ENCODE peak calls at places on chromosomes 11 and 22, in five cellular contexts. I, Z, P, L and A are unnamed samples.

GRCh38 chr11:57567210-57567511 is 311 bp downstream of the UBE2L6 start:
- DNase-seq in I (no peak), Z (no peak), P (no peak), L (no peak), A (no peak)

GRCh38 chr22:27596133-27596905 is 205.2 kb downstream of the MN1 start:
- DNase-seq in I (no peak), Z (no peak), P (no peak), L (no peak), A (no peak)

GRCh38 chr11:78310500-78310909 is 107.1 kb downstream of the GAB2 start:
- DNase-seq in I (peak; percentile 88), Z (peak; percentile 77), P (no peak), L (no peak), A (no peak)

GRCh38 chr11:2775626-2776350 is 76.0 kb upstream of the KCNQ1OT1 start:
- DNase-seq in I (no peak), Z (no peak), P (no peak), L (no peak), A (no peak)

GRCh38 chr11:124898711-124899110 is 1.0 kb upstream of the ROBO4 start:
- DNase-seq in I (no peak), Z (peak; percentile 44), P (no peak), L (peak; percentile 20), A (no peak)

GRCh38 chr22:21727768-21728167 is 7.8 kb downstream of the YPEL1 start:
- DNase-seq in I (no peak), Z (no peak), P (no peak), L (no peak), A (no peak)

GRCh38 chr22:25201557-25202273 is 2.1 kb downstream of the CRYBB3 start:
- DNase-seq in I (no peak), Z (no peak), P (no peak), L (no peak), A (no peak)

GRCh38 chr22:44941176-44941575 is 68.6 kb downstream of the PHF21B start:
- DNase-seq in I (no peak), Z (no peak), P (no peak), L (no peak), A (no peak)

GRCh38 chr11:86047275-86047991 is 21.5 kb downstream of the PICALM start:
- DNase-seq in I (no peak), Z (no peak), P (no peak), L (no peak), A (no peak)

GRCh38 chr22:36224245-36224644 is 15.1 kb downstream of the APOL2 start:
- DNase-seq in I (no peak), Z (no peak), P (no peak), L (no peak), A (no peak)

GRCh38 chr11:76670475-76671235 is at the start of gene LRRC32:
- DNase-seq in I (no peak), Z (no peak), P (peak; percentile 36), L (peak; percentile 87), A (no peak)

GRCh38 chr11:123429851-123430735 is at the start of gene GRAMD1B:
- DNase-seq in I (no peak), Z (no peak), P (no peak), L (peak; percentile 87), A (no peak)

GRCh38 chr11:94845622-94846021 is 77.5 kb downstream of the AMOTL1 start:
- DNase-seq in I (no peak), Z (peak; percentile 48), P (no peak), L (no peak), A (no peak)

GRCh38 chr22:43845981-43846380 is 16.3 kb downstream of the SULT4A1 start:
- DNase-seq in I (no peak), Z (no peak), P (no peak), L (no peak), A (no peak)

GRCh38 chr11:35823742-35824298 is 120.0 kb upstream of the LDLRAD3 start:
- DNase-seq in I (no peak), Z (no peak), P (no peak), L (no peak), A (no peak)

GRCh38 chr22:26553056-26553752 is 36.7 kb downstream of the TPST2 start:
- DNase-seq in I (no peak), Z (no peak), P (no peak), L (peak; percentile 47), A (no peak)

GRCh38 chr11:14357843-14358728 is 897 bp downstream of the RRAS2 start:
- DNase-seq in I (no peak), Z (peak; percentile 66), P (peak; percentile 62), L (peak; percentile 83), A (peak; percentile 37)

GRCh38 chr11:66113132-66113856 is 43.2 kb downstream of the PACS1 start:
- DNase-seq in I (no peak), Z (peak; percentile 53), P (peak; percentile 38), L (no peak), A (peak; percentile 43)

GRCh38 chr11:20544536-20545237 is 54.7 kb upstream of the SLC6A5 start:
- DNase-seq in I (no peak), Z (no peak), P (no peak), L (no peak), A (no peak)

GRCh38 chr22:50118557-50119168 is 28.9 kb downstream of the MOV10L1 start:
- DNase-seq in I (no peak), Z (peak; percentile 10), P (peak; percentile 95), L (no peak), A (no peak)

GRCh38 chr22:29715705-29716104 is 4.1 kb upstream of the CABP7 start:
- DNase-seq in I (no peak), Z (no peak), P (no peak), L (no peak), A (no peak)

GRCh38 chr22:43408009-43408408 is 3.8 kb upstream of the MPPED1 start:
- DNase-seq in I (no peak), Z (peak; percentile 46), P (no peak), L (no peak), A (no peak)

DNA sequence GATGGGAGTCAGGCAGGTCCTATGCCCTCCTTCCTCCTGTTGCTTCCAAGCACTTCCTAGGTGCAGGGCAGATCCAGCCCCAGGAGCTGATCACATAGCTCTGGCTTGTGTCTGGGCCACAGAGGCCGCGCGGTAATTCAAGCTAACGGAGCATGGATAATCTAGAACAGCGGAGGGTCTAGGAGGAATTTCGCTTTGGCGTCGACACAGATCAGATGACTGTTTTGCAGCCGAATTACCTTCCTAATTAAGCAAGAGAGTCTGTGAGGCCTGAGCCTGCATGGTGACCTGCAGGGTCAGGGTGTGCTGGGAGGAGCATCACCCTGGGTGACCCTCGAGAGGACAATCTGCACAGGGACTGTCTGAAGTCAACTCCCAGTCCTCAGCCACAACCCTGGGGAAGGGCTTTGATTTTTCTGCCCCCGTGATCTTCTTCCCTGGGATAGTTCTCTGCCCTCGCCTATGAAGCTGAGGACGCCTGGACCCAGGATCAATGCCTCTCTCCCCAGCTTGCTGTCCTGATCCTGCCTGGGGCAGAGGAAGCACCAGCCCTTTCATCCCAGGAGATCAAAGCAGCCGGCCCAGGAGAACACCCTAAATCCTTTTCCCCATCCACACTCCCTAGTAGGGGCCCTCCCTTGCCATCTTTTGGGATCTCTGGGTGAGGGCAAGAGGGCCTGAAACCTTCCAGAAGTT is 11.0 kb downstream of the NECTIN1 start:
- DNase-seq in I (no peak), Z (peak; percentile 13), P (no peak), L (peak; percentile 60), A (no peak)
- H3K79me2 ChIP-seq in I (no peaks in the 10 kb centered on the region), Z (no peaks in the 10 kb centered on the region), P (no peaks in the 10 kb centered on the region), L (peaks cover 5% of the 10 kb centered on the region), A (peaks cover 32% of the 10 kb centered on the region)

DNA sequence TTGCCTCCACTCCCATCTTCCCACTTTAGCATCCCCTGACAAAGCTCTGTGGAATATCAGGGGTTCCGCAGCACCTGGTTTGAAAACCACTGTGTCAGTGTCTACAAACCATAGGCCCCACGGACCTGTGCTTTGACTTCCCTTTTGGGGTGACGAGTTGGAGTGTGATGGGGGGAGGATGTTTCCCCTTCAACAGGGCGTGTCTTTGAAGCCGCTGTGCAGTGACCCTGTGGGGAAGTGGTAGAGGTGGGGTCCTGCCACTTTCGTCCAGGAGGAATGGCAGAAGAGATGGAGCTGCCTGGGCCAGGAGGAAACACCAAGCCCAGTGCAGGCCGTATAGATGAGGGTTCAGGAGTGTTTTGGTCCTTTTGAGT is 20.9 kb downstream of the TPBGL start:
- DNase-seq in I (no peak), Z (no peak), P (no peak), L (no peak), A (no peak)
- TF ChIP-seq JUND in I (no peak), Z (no peak), P (no peak), L (no peak), A (no peak)

DNA sequence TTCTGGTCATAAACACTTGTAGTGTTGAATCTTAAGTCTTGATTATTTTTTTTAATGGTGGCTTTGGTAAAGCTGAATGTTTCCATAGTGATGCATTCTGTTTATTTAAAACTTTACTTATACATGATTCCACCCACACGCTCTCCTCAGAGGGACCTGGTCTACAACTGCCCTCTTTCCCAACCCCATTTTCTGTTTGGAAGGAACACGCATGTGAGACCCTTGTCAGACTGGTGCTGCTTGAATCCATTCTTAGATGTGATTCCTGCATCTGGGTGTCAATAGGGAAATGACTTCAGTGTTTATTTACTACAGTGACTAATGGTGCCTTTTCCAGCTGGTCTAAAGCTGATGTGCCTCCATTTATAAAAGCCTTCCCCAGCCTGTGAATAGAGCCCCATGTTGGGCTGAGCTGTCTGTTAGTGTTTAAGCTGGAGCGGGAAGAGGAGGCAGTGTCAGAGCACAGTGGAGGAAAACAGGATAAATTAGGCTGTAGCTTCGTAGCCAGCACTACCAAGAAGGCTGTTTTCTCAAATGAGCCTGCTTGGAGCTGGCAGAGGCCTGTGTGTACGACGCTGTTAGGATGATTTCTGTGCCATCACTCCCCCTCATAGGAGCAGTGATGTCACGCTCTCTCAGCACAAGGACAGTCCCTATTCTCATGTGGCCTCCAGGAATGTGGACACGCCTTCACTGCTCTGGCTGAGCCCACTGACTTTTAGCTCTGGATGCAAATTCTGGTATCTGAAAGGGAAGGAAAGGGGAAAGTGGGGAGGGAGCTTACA is 18.9 kb upstream of the C11orf96 start:
- DNase-seq in I (no peak), Z (no peak), P (no peak), L (peak; percentile 56), A (no peak)
- TF ChIP-seq REST in I (no peak), Z (no peak), P (no peak), L (no peak), A (no peak)

GRCh38 chr11:62614275-62614674 is 1.2 kb downstream of the ROM1 start:
- DNase-seq in I (no peak), Z (peak; percentile 35), P (peak; percentile 76), L (no peak), A (no peak)

GRCh38 chr11:62615521-62615920 is 2.5 kb downstream of the ROM1 start:
- DNase-seq in I (no peak), Z (no peak), P (no peak), L (no peak), A (no peak)

GRCh38 chr11:62611705-62612365 is 740 bp downstream of the EML3 start:
- DNase-seq in I (no peak), Z (no peak), P (peak; percentile 71), L (peak; percentile 67), A (no peak)

GRCh38 chr11:62612366-62613274 is at the start of the genes EML3 and ROM1:
- DNase-seq in I (no peak), Z (peak; percentile 70), P (peak; percentile 91), L (peak; percentile 97), A (no peak)

GRCh38 chr11:62613275-62613864 is 313 bp downstream of the ROM1 start:
- DNase-seq in I (no peak), Z (no peak), P (no peak), L (no peak), A (no peak)
- H3K79me2 ChIP-seq in I (peaks cover 16% of the 10 kb centered on the region), Z (peaks cover 2% of the 10 kb centered on the region), P (peaks cover 23% of the 10 kb centered on the region), L (peaks cover 19% of the 10 kb centered on the region), A (peaks cover 13% of the 10 kb centered on the region)